ENCODE peak calls at places on chromosomes 7 and 10, in nine cellular contexts. T is GM12865, M is coronary artery, P is HFF-Myc, L is brain microvascular endothelial cell, Y is body of pancreas, V is cardiac muscle cell, W is fibroblast of lung, I is Peyer's patch. B is an unnamed sample.

GRCh38 chr10:86373828-86374227 is 7.2 kb upstream of the GRID1 start:
- DNase-seq in T (no peak), M (peak), P (no peak), L (no peak), Y (peak), V (no peak), W (no peak), I (no peak), B (no peak)

GRCh38 chr7:27560706-27561235 is 101.9 kb downstream of the HIBADH start:
- DNase-seq in T (no peak), M (no peak), P (peak), L (peak), Y (no peak), V (no peak), W (peak), I (no peak), B (peak)

GRCh38 chr7:3733541-3734140 is 432.6 kb downstream of the SDK1 start:
- DNase-seq in T (no peak), M (no peak), P (no peak), L (no peak), Y (no peak), V (peak), W (peak), I (no peak), B (no peak)

GRCh38 chr10:24949616-24950015 is 2.8 kb downstream of the PRTFDC1 start:
- DNase-seq in T (no peak), M (no peak), P (no peak), L (no peak), Y (no peak), V (no peak), W (no peak), I (no peak), B (no peak)

GRCh38 chr10:100567826-100568225 is 32.1 kb downstream of the HIF1AN start:
- DNase-seq in T (no peak), M (no peak), P (no peak), L (no peak), Y (no peak), V (no peak), W (no peak), I (no peak), B (no peak)

GRCh38 chr7:74217455-74218342 is 7.9 kb downstream of the LAT2 start:
- DNase-seq in T (peak), M (no peak), P (no peak), L (no peak), Y (no peak), V (no peak), W (no peak), I (no peak), B (no peak)

GRCh38 chr7:80517177-80517804 is 5.4 kb upstream of the GNAT3 start:
- DNase-seq in T (no peak), M (no peak), P (no peak), L (no peak), Y (no peak), V (no peak), W (no peak), I (no peak), B (no peak)

GRCh38 chr7:91566333-91566732 is 302.1 kb downstream of the FZD1 start:
- DNase-seq in T (no peak), M (no peak), P (peak), L (no peak), Y (no peak), V (no peak), W (no peak), I (no peak), B (no peak)

GRCh38 chr10:114374141-114374791 is 30.0 kb downstream of the AFAP1L2 start:
- DNase-seq in T (no peak), M (no peak), P (no peak), L (peak), Y (no peak), V (no peak), W (peak), I (no peak), B (no peak)

GRCh38 chr7:152913492-152913891 is 153.9 kb downstream of the ACTR3B start:
- DNase-seq in T (no peak), M (no peak), P (no peak), L (no peak), Y (no peak), V (no peak), W (no peak), I (no peak), B (no peak)

GRCh38 chr7:76069238-76069638 is 21.3 kb downstream of the MDH2 start:
- DNase-seq in T (no peak), M (no peak), P (peak), L (peak), Y (peak), V (peak), W (peak), I (no peak), B (peak)

GRCh38 chr7:79272066-79272669 is 181.3 kb downstream of the MAGI2 start:
- DNase-seq in T (peak), M (no peak), P (peak), L (no peak), Y (no peak), V (peak), W (peak), I (no peak), B (no peak)

GRCh38 chr10:81018898-81019890 is 481.5 kb downstream of the SH2D4B start:
- DNase-seq in T (peak), M (no peak), P (no peak), L (peak), Y (peak), V (peak), W (peak), I (no peak), B (peak)

GRCh38 chr7:64312826-64313225 is 935 bp upstream of the ZNF736 start:
- DNase-seq in T (no peak), M (no peak), P (no peak), L (no peak), Y (no peak), V (no peak), W (no peak), I (no peak), B (no peak)

GRCh38 chr7:98569606-98570337 is 47.3 kb upstream of the NPTX2 start:
- DNase-seq in T (no peak), M (no peak), P (no peak), L (no peak), Y (peak), V (no peak), W (no peak), I (no peak), B (no peak)

GRCh38 chr10:133275683-133276092 is 980 bp downstream of the ADAM8 start:
- DNase-seq in T (peak), M (no peak), P (no peak), L (no peak), Y (no peak), V (no peak), W (no peak), I (no peak), B (no peak)

GRCh38 chr10:3808689-3809199 is 23.7 kb upstream of the KLF6 start:
- DNase-seq in T (no peak), M (no peak), P (no peak), L (no peak), Y (no peak), V (no peak), W (no peak), I (no peak), B (no peak)

GRCh38 chr7:125149151-125149550 is 219.5 kb upstream of the POT1 start:
- DNase-seq in T (no peak), M (no peak), P (no peak), L (peak), Y (no peak), V (no peak), W (peak), I (no peak), B (no peak)

GRCh38 chr7:18503068-18503859 is 7.7 kb downstream of the HDAC9 start:
- DNase-seq in T (no peak), M (no peak), P (no peak), L (no peak), Y (no peak), V (no peak), W (no peak), I (no peak), B (no peak)

GRCh38 chr7:18509491-18509890 is 13.9 kb downstream of the HDAC9 start:
- DNase-seq in T (peak), M (no peak), P (no peak), L (no peak), Y (no peak), V (no peak), W (no peak), I (no peak), B (no peak)

GRCh38 chr7:18508441-18509427 is 13.2 kb downstream of the HDAC9 start:
- DNase-seq in T (peak), M (no peak), P (peak), L (peak), Y (no peak), V (peak), W (peak), I (no peak), B (peak)

GRCh38 chr7:18504965-18505364 is 9.4 kb downstream of the HDAC9 start:
- DNase-seq in T (no peak), M (no peak), P (no peak), L (no peak), Y (no peak), V (no peak), W (no peak), I (no peak), B (no peak)

GRCh38 chr7:18505870-18506460 is 10.4 kb downstream of the HDAC9 start:
- DNase-seq in T (peak), M (no peak), P (no peak), L (peak), Y (no peak), V (no peak), W (peak), I (no peak), B (no peak)
- TF ChIP-seq CTCF in T (no peak), M (no peak), P (no peak), L (no peak), Y (no peak), V (no peak), W (no peak), I (no peak), B (no peak)

DNA sequence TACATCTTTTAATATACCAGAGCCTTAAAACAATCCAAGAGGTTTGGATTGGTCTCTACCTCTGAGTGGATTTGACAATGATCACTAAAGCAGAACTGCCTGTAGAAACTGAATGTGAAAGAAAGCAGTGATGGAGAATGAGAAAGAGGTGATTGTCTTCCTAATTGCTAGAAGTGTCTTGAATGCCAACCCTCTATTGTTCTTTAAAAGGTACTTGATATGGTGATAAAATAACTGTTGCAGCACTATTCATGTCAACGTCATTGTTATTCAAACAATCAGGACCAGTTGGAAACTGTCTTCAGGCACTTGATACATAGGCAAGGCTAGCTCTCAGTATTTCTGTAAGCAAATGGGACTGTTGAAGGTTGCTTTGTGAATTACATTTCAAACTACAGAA is 47.9 kb upstream of the ITPRID1 start:
- DNase-seq in T (no peak), M (no peak), P (no peak), L (no peak), Y (no peak), V (no peak), W (no peak), I (no peak), B (no peak)
- H3K4me3 ChIP-seq in T (no peak), M (no peak), P (no peak), L (no peak), Y (no peak), V (no peak), W (no peak), I (no peak), B (no peak)

GRCh38 chr7:100190059-100190711 is 12.5 kb downstream of the STAG3 start:
- DNase-seq in T (peak), M (no peak), P (no peak), L (peak), Y (no peak), V (peak), W (peak), I (no peak), B (no peak)
- TF ChIP-seq CTCF in T (peak), M (no peak), P (peak), L (peak), Y (no peak), V (peak), W (peak), I (peak), B (peak)

GRCh38 chr7:139116999-139117398 is 7.5 kb upstream of the ZC3HAV1 start:
- DNase-seq in T (no peak), M (no peak), P (no peak), L (no peak), Y (no peak), V (no peak), W (no peak), I (no peak), B (no peak)

GRCh38 chr7:139118234-139118802 is 8.8 kb upstream of the ZC3HAV1 start:
- DNase-seq in T (peak), M (no peak), P (peak), L (peak), Y (peak), V (no peak), W (peak), I (no peak), B (no peak)

GRCh38 chr7:139119486-139119849 is 9.9 kb upstream of the ZC3HAV1 start:
- DNase-seq in T (no peak), M (no peak), P (no peak), L (no peak), Y (no peak), V (no peak), W (no peak), I (no peak), B (no peak)

GRCh38 chr7:139117599-139118233 is 8.2 kb upstream of the ZC3HAV1 start:
- DNase-seq in T (no peak), M (no peak), P (no peak), L (no peak), Y (no peak), V (no peak), W (no peak), I (no peak), B (no peak)

DNA sequence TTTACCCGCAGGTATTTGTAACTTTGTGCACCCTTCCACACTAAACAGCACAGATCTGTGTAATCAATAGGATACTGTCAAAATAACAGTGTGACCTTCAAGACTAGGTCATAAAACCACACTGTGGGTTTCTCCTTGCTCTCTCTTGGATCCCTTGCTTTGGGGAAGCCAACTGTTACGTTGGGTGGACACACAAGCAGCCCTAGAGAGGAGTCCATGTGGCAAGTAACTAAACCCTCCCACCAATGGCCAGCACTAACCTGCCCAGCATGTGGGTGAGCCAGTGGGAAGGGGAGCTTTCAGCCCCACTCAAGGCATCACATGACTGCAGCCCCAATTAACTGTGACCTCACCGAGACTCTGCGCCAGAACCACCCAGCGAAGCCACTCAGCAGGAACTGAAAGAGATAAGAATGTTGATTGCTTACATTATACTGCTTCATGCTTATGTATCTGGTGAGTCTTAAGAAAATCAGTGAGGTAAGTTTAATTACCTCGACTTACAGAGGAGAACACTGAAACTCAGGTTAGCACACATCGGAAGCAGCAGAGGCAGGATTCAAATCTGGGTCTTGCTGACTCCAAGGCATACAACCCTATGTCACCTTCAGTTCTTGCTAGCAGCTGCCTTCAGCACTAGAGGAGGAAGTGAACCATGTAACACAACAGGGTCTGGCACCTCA is 9.4 kb upstream of the ZC3HAV1 start:
- DNase-seq in T (peak), M (no peak), P (no peak), L (no peak), Y (no peak), V (no peak), W (peak), I (peak), B (no peak)
- H3K4me3 ChIP-seq in T (peak), M (no peak), P (no peak), L (no peak), Y (no peak), V (no peak), W (no peak), I (no peak), B (no peak)

DNA sequence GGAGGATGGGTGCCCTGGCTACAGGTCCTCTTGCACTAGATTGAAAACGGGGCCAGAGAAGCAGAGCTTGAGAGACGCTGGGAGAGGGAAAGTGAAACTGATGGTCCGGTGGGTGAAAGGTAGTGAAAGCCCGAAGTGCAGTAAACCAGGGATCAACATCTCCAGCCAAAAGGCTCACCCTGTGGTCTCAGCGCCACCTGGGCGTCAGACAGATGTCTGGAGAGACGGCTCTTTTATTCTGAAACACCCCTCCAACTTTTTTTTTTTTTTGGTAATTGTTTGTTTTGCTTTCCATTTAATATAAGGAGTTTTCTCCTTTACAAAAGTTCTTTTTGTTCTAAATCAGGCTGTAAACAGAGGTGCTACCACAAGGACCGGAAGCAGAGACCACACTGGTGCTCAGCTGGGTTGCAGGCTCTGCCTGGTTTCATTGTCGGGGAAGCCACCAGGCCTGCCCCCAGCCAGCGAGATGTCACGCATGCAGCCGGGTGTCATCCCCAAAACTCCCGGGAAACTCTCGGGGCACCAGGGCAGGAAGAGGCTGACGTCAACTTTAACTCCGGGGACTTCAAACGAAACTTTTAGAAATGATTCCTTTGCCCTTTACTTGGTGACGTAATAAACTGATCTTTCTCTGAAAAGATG is 11.2 kb downstream of the IL2RA start:
- DNase-seq in T (peak), M (no peak), P (peak), L (peak), Y (peak), V (no peak), W (peak), I (peak), B (no peak)
- TF ChIP-seq CTCF in T (peak), M (no peak), P (peak), L (peak), Y (no peak), V (peak), W (peak), I (peak), B (peak)

B was measured in AG09309.